ENCODE peak calls at places on chromosomes 7 and 10, in six cellular contexts. R is Peyer's patch, T is ovary, M is adrenal gland, K is IMR-90, F is tibial nerve. P is an unnamed sample. For H3K4me1, the result is how much of the 10 kb centered on the place peaks cover.

GRCh38 chr10:93261961-93262610 is 188.4 kb downstream of the CYP26A1 start:
- DNase-seq in T (no peak), M (no peak), K (peak), F (no peak), R (no peak), P (no peak)

GRCh38 chr10:59108296-59108695 is 68.1 kb upstream of the PHYHIPL start:
- DNase-seq in K (no peak), R (no peak), F (no peak), T (no peak), M (no peak), P (no peak)

GRCh38 chr10:105017116-105017515 is 376.0 kb downstream of the SORCS3 start:
- DNase-seq in F (no peak), T (no peak), R (no peak), M (no peak), K (no peak), P (no peak)

GRCh38 chr7:55158541-55158940 is 139.7 kb downstream of the EGFR start:
- DNase-seq in F (no peak), K (peak), T (no peak), R (no peak), M (no peak), P (no peak)

GRCh38 chr10:78765726-78766335 is 302.9 kb upstream of the ZMIZ1 start:
- DNase-seq in M (no peak), T (no peak), R (no peak), K (no peak), F (no peak), P (no peak)

GRCh38 chr10:71337219-71337625 is 18.2 kb downstream of the SLC29A3 start:
- DNase-seq in K (no peak), R (no peak), M (no peak), F (no peak), T (no peak), P (no peak)

GRCh38 chr10:127193125-127193524 is 3.3 kb downstream of the INSYN2A start:
- DNase-seq in K (peak), R (no peak), T (no peak), M (no peak), F (no peak), P (no peak)

GRCh38 chr7:101699884-101700283 is 70.8 kb upstream of the MYL10 start:
- DNase-seq in M (no peak), R (no peak), T (no peak), K (no peak), F (no peak), P (no peak)

GRCh38 chr10:123766761-123767160 is 100.6 kb downstream of the GPR26 start:
- DNase-seq in K (no peak), M (no peak), T (no peak), R (no peak), F (no peak), P (no peak)

GRCh38 chr10:86752311-86752710 is 4.1 kb upstream of the BMPR1A start:
- DNase-seq in K (no peak), F (no peak), M (no peak), T (no peak), R (no peak), P (no peak)

GRCh38 chr10:73910401-73910763 is 550 bp upstream of the PLAU start:
- DNase-seq in K (peak), M (no peak), T (no peak), R (no peak), F (no peak), P (no peak)

GRCh38 chr10:73908853-73909611 is 1.9 kb upstream of the PLAU start:
- DNase-seq in K (peak), R (peak), T (no peak), M (peak), F (no peak), P (no peak)

GRCh38 chr10:73910764-73911552 is at the start of gene PLAU:
- DNase-seq in F (no peak), K (peak), R (peak), T (peak), M (peak), P (no peak)

GRCh38 chr10:73907841-73908517 is 3.0 kb upstream of the PLAU start:
- DNase-seq in M (peak), T (no peak), R (no peak), F (no peak), K (peak), P (no peak)

GRCh38 chr10:73909716-73910115 is 1.2 kb upstream of the PLAU start:
- DNase-seq in T (no peak), R (no peak), M (no peak), K (no peak), F (no peak), P (no peak)
- H3K4me1 ChIP-seq in T (under half), R (under half), M (under half), K (under half), F (half or more), P (half or more)

GRCh38 chr7:73648593-73649332 is 18.9 kb upstream of the VPS37D start:
- DNase-seq in R (no peak), T (no peak), F (no peak), K (no peak), M (no peak), P (no peak)

GRCh38 chr7:73645643-73646182 is 21.4 kb upstream of the MLXIPL start:
- DNase-seq in R (no peak), M (no peak), K (no peak), F (no peak), T (no peak), P (no peak)

GRCh38 chr7:73647725-73648592 is 19.7 kb upstream of the VPS37D start:
- DNase-seq in K (no peak), M (no peak), F (no peak), T (peak), R (no peak), P (no peak)

GRCh38 chr7:73644887-73645286 is 20.6 kb upstream of the MLXIPL start:
- DNase-seq in F (no peak), R (no peak), M (no peak), T (no peak), K (no peak), P (no peak)

GRCh38 chr7:73646785-73647724 is 20.6 kb upstream of the VPS37D start:
- DNase-seq in K (no peak), T (no peak), M (no peak), R (no peak), F (no peak), P (no peak)
- H3K4me3 ChIP-seq in K (no peak), T (no peak), M (no peak), R (peak), F (peak), P (no peak)

GRCh38 chr7:36563706-36564325 is 160.5 kb downstream of the AOAH start:
- DNase-seq in M (no peak), R (no peak), K (peak), F (no peak), T (no peak), P (no peak)
- TF ChIP-seq CTCF in M (no peak), R (no peak), K (no peak), F (no peak), T (no peak), P (no peak)

DNA sequence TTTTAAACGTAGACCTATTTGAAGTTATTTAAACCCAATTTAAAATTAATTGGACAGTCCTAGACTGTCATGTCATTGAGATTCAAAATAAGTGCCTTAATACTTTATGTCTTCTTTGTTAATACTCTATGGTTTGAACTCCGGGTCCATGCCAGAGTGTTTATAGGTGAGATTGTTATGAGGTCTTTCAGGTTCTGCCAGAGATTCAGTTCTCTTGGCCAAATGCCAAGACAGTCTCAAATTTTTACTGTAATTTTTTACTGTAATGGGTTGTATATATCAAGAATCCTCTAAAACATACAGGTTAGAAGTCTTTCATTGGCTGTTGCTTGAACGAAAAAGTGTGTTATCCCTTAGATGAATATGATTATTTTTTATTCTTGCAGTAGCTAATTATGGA is 3.9 kb downstream of the ADD3 start:
- DNase-seq in R (no peak), K (no peak), T (no peak), M (no peak), F (no peak), P (no peak)
- H3K4me1 ChIP-seq in R (under half), K (under half), T (under half), M (under half), F (half or more), P (under half)

DNA sequence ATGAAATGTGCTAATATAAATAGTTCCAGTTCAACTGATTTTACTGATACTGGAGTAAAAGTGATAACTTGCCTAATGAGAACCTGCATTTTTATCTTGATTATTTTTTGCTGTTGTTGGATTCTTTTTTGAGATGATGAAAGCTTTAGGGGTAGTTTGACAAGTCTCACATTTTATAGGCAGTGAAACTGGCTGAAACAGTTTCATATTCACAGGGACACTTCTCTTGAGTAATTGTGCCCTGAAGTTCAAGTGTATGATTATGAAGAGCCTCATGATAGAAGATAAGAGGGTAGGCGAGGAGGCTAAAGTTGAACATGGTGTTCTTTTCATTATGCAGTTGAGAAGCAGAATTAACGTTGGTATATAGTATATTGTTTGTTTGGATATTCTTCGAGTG is 5.1 kb downstream of the AUTS2 start:
- DNase-seq in M (no peak), F (no peak), T (no peak), R (no peak), K (no peak), P (no peak)
- H3K4me3 ChIP-seq in M (no peak), F (no peak), T (no peak), R (no peak), K (no peak), P (no peak)

GRCh38 chr10:94344522-94345122 is 18.1 kb downstream of the NOC3L start:
- DNase-seq in M (no peak), T (no peak), R (no peak), K (no peak), F (no peak), P (no peak)

GRCh38 chr10:94351089-94351488 is 11.7 kb downstream of the NOC3L start:
- DNase-seq in F (no peak), M (no peak), R (no peak), T (no peak), K (no peak), P (no peak)

DNA sequence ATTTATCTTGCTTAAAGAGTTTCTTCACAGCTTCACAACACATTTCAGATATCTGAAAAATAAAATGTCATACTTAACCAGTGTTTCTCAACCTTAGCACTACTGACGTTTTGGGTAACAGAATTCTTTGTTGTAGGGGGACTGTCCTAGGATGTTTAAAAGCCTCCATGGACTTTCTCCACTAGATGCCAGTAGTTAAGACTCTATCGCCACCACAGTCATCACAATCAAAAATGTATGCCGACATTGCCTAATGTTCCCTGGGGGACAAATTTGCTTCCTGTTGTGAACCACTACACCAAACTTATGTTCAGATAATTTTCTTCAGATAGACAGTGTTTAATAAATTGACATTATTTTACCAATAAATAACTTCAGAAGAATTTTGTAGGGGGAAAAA is 13.4 kb downstream of the NOC3L start:
- DNase-seq in T (no peak), F (no peak), K (no peak), R (no peak), M (no peak), P (no peak)
- TF ChIP-seq CTCF in T (no peak), F (no peak), K (no peak), R (no peak), M (no peak), P (no peak)

GRCh38 chr10:49303711-49304110 is 4.7 kb downstream of the C10orf71 start:
- DNase-seq in T (no peak), R (no peak), K (no peak), M (no peak), F (no peak), P (no peak)
- H3K4me1 ChIP-seq in T (under half), R (under half), K (under half), M (under half), F (under half), P (under half)

GRCh38 chr10:63438506-63439498 is 27.0 kb downstream of the JMJD1C start:
- DNase-seq in T (no peak), K (peak), F (no peak), M (no peak), R (no peak), P (no peak)

GRCh38 chr10:63437334-63437949 is 28.3 kb downstream of the JMJD1C start:
- DNase-seq in T (no peak), K (peak), F (no peak), M (no peak), R (no peak), P (no peak)

GRCh38 chr10:63436225-63436624 is 29.6 kb downstream of the JMJD1C start:
- DNase-seq in M (no peak), F (no peak), K (no peak), R (no peak), T (no peak), P (no peak)

GRCh38 chr10:63431962-63432797 is 33.6 kb downstream of the JMJD1C start:
- DNase-seq in T (no peak), K (peak), M (no peak), F (no peak), R (no peak), P (no peak)

DNA sequence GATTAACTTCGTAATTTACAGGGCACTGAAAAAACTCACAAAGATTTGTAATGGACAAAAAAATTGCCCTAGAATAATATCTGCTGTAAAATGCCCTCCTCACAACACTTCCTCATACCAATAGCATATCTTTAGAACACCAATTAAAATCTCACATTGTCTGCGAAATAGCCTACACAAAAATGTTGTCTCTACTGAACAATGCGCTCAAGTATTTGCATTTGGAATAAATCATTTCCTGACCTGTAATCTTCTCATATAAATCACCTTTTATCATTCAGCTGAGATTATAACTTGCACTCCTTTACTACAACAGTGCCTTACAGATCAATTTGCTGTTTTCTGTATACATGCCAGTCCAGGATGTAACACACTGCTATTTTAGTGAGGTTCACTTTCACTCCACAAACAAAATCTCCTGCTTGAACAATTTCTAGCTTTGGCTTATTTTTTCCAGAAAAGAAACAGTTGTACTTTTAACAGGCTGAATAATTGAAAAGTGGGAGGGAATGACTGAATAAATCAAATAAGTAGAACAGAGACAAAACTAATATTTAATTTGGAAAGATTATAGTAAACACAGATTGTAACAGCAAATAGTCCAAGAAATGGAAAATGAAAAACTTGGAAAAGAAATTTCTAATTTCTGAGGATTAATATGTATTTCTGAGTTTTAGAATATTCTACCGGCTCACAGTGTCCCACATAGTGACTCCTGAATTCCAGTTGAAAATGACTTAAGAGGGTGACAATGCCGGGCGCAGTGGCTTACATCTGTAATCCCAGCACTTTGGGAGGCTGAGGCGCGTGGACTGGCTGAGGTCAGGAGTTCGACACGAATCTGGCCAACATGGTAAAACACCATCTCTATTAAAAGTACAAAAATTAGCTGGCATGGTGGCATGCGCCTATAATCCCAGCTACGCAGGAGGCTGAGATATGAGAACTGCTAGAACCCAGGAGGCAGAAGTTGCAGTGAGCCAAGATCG is 30.6 kb downstream of the JMJD1C start:
- DNase-seq in T (no peak), K (no peak), M (no peak), R (no peak), F (no peak), P (no peak)
- H3K4me3 ChIP-seq in T (no peak), K (no peak), M (no peak), R (no peak), F (no peak), P (no peak)